ENCODE peak calls at places on chromosomes 5 and 9, in seven cellular contexts. R is cardiac fibroblast; B is activated CD8-positive, alpha-beta memory T cell treated with anti-CD3 and anti-CD28 coated beads, Interleukin-2, amount 10 ng/mL, durations not matched to agents 7 days and 5 days; Q is ecto neural progenitor cell; K is omental fat pad; L is fibroblast of gingiva; W is CD8-positive, alpha-beta memory T cell. A is an unnamed sample.

GRCh38 chr5:39178856-39179255 is 40.5 kb downstream of the FYB1 start:
- DNase-seq in R (no peak), B (no peak), Q (no peak), K (no peak), L (no peak), W (peak), A (no peak)

GRCh38 chr5:42767491-42768105 is 11.0 kb downstream of the CCDC152 start:
- DNase-seq in R (peak), B (no peak), Q (no peak), K (no peak), L (peak), W (no peak), A (peak)

GRCh38 chr5:32127759-32128158 is 46.4 kb downstream of the GOLPH3 start:
- DNase-seq in R (no peak), B (no peak), Q (no peak), K (no peak), L (no peak), W (no peak), A (no peak)

GRCh38 chr9:134028575-134029247 is 3.4 kb downstream of the BRD3OS start:
- DNase-seq in R (no peak), B (no peak), Q (no peak), K (no peak), L (no peak), W (no peak), A (no peak)

GRCh38 chr5:5882706-5883105 is 460.2 kb downstream of the ICE1 start:
- DNase-seq in R (no peak), B (no peak), Q (no peak), K (no peak), L (no peak), W (no peak), A (no peak)

GRCh38 chr5:109327572-109327971 is 82.2 kb downstream of the PJA2 start:
- DNase-seq in R (no peak), B (no peak), Q (no peak), K (no peak), L (no peak), W (no peak), A (no peak)

GRCh38 chr5:980941-981340 is 27.7 kb upstream of the NKD2 start:
- DNase-seq in R (no peak), B (no peak), Q (peak), K (no peak), L (no peak), W (no peak), A (no peak)

GRCh38 chr5:10857333-10857723 is 96.3 kb upstream of the DAP start:
- DNase-seq in R (no peak), B (no peak), Q (no peak), K (no peak), L (no peak), W (no peak), A (no peak)

GRCh38 chr5:154753792-154754191 is 1.4 kb upstream of the LARP1 start:
- DNase-seq in R (peak), B (no peak), Q (no peak), K (peak), L (peak), W (no peak), A (peak)

GRCh38 chr5:152271420-152271819 is 133.7 kb downstream of the NMUR2 start:
- DNase-seq in R (no peak), B (no peak), Q (peak), K (no peak), L (no peak), W (no peak), A (no peak)

GRCh38 chr5:128196791-128197190 is 113.2 kb downstream of the SLC12A2 start:
- DNase-seq in R (peak), B (no peak), Q (no peak), K (no peak), L (peak), W (no peak), A (peak)

GRCh38 chr9:122347348-122348287 is 23.2 kb upstream of the PTGS1 start:
- DNase-seq in R (peak), B (peak), Q (no peak), K (no peak), L (no peak), W (no peak), A (no peak)

GRCh38 chr5:168346417-168346816 is 55.0 kb downstream of the WWC1 start:
- DNase-seq in R (no peak), B (no peak), Q (no peak), K (no peak), L (no peak), W (no peak), A (no peak)

GRCh38 chr5:96826071-96826470 is 18.3 kb upstream of the ERAP1 start:
- DNase-seq in R (no peak), B (no peak), Q (no peak), K (no peak), L (no peak), W (no peak), A (no peak)

GRCh38 chr9:87137718-87138117 is 190.4 kb upstream of the GAS1 start:
- DNase-seq in R (no peak), B (no peak), Q (no peak), K (no peak), L (no peak), W (no peak), A (no peak)

GRCh38 chr5:58407042-58407709 is 52.7 kb downstream of the PLK2 start:
- DNase-seq in R (peak), B (no peak), Q (no peak), K (no peak), L (peak), W (no peak), A (peak)

GRCh38 chr5:76331139-76331538 is 71.9 kb upstream of the IQGAP2 start:
- DNase-seq in R (no peak), B (peak), Q (no peak), K (no peak), L (no peak), W (peak), A (no peak)

A was measured in fibroblast of the conjunctiva.